ENCODE peak calls at places on chromosomes 3 and 15, in nine cellular contexts. N is heart left ventricle, U is lower lobe of right lung, T is adrenal gland, H is A673, J is tibial artery, S is A549, W is cardiac muscle cell, I is aorta. P is an unnamed sample.

GRCh38 chr15:80424381-80424780 is 20.2 kb downstream of the ARNT2 start:
- DNase-seq in J (no peak), N (no peak), U (no peak), T (no peak), H (no peak), I (no peak), S (no peak), W (no peak), P (peak)

GRCh38 chr3:194579091-194579606 is 54.1 kb downstream of the TMEM44 start:
- DNase-seq in U (no peak), N (peak), T (peak), W (peak), H (no peak), J (no peak), S (no peak), I (no peak), P (no peak)

GRCh38 chr15:87045741-87046140 is 966.1 kb downstream of the AGBL1 start:
- DNase-seq in J (no peak), N (no peak), S (no peak), T (no peak), H (no peak), I (no peak), W (no peak), U (no peak), P (peak)

GRCh38 chr15:92226020-92226612 is 167.6 kb upstream of the ST8SIA2 start:
- DNase-seq in U (no peak), T (peak), I (no peak), J (no peak), S (no peak), W (peak), H (peak), N (no peak), P (peak)

GRCh38 chr3:110741891-110742290 is 329.7 kb upstream of the NECTIN3 start:
- DNase-seq in W (no peak), J (no peak), S (no peak), H (no peak), I (no peak), T (no peak), U (no peak), N (no peak), P (no peak)

GRCh38 chr3:46865034-46865507 is 1.8 kb upstream of the MYL3 start:
- DNase-seq in J (peak), S (no peak), U (peak), H (no peak), T (peak), N (peak), I (peak), W (peak), P (no peak)

GRCh38 chr15:41562784-41563198 is 3.8 kb downstream of the TYRO3 start:
- DNase-seq in U (no peak), H (peak), S (no peak), I (no peak), N (no peak), W (peak), J (no peak), T (no peak), P (no peak)

GRCh38 chr3:157447026-157447694 is 10.5 kb downstream of the PTX3 start:
- DNase-seq in I (no peak), S (no peak), T (no peak), H (peak), N (no peak), U (no peak), J (no peak), W (peak), P (no peak)

GRCh38 chr15:67880651-67881182 is 40.9 kb upstream of the RNU6-1 start:
- DNase-seq in J (no peak), I (no peak), U (no peak), T (peak), W (peak), H (no peak), N (peak), S (no peak), P (peak)

GRCh38 chr15:31268108-31268501 is 58.5 kb upstream of the KLF13 start:
- DNase-seq in J (peak), S (no peak), I (no peak), W (no peak), H (no peak), N (peak), U (peak), T (no peak), P (no peak)

GRCh38 chr3:136110481-136110880 is 85.7 kb downstream of the MSL2 start:
- DNase-seq in W (no peak), T (no peak), H (no peak), U (no peak), N (no peak), S (no peak), J (no peak), I (no peak), P (no peak)

GRCh38 chr3:114841515-114841914 is 305.6 kb downstream of the ZBTB20 start:
- DNase-seq in U (no peak), I (no peak), T (no peak), N (no peak), S (no peak), H (no peak), J (no peak), W (no peak), P (peak)

GRCh38 chr15:22231603-22232002 is 151.3 kb downstream of the OR4M2 start:
- DNase-seq in J (no peak), H (no peak), W (no peak), T (no peak), U (no peak), I (no peak), S (no peak), N (peak), P (no peak)

GRCh38 chr15:57675481-57676181 is 30.9 kb upstream of the POLR2M start:
- DNase-seq in J (no peak), N (no peak), W (no peak), T (no peak), I (no peak), H (no peak), U (no peak), S (no peak), P (peak)

GRCh38 chr3:50342818-50343633 is 2.4 kb upstream of the RASSF1 start:
- DNase-seq in I (no peak), N (no peak), W (no peak), T (no peak), J (no peak), U (no peak), S (no peak), H (no peak), P (no peak)

GRCh38 chr15:29135702-29136426 is 133.8 kb downstream of the NSMCE3 start:
- DNase-seq in T (no peak), J (peak), U (peak), W (no peak), H (no peak), N (no peak), I (no peak), S (no peak), P (no peak)

GRCh38 chr3:23620616-23621015 is 185.1 kb upstream of the UBE2E1 start:
- DNase-seq in N (no peak), H (no peak), J (no peak), T (no peak), W (no peak), S (no peak), U (no peak), I (no peak), P (peak)
- H3K27ac ChIP-seq in N (no peak), H (no peak), J (no peak), T (no peak), W (no peak), S (no peak), U (no peak), I (no peak), P (peak)

GRCh38 chr3:185760550-185760949 is 64.3 kb downstream of the IGF2BP2 start:
- DNase-seq in J (no peak), T (no peak), N (no peak), S (no peak), W (no peak), U (no peak), I (no peak), H (no peak), P (no peak)

GRCh38 chr3:185759523-185759922 is 65.3 kb downstream of the IGF2BP2 start:
- DNase-seq in I (no peak), H (no peak), S (no peak), J (no peak), U (no peak), N (no peak), T (no peak), W (no peak), P (no peak)

GRCh38 chr3:185758912-185759311 is 65.9 kb downstream of the IGF2BP2 start:
- DNase-seq in I (no peak), T (no peak), H (no peak), N (no peak), S (no peak), U (no peak), J (no peak), W (no peak), P (no peak)

GRCh38 chr3:185757176-185757575 is 67.7 kb downstream of the IGF2BP2 start:
- DNase-seq in T (no peak), W (no peak), J (no peak), S (no peak), H (no peak), I (no peak), N (no peak), U (no peak), P (no peak)

GRCh38 chr3:185760091-185760490 is 64.8 kb downstream of the IGF2BP2 start:
- DNase-seq in U (no peak), N (no peak), J (no peak), S (no peak), H (no peak), W (no peak), T (no peak), I (no peak), P (no peak)
- H3K27ac ChIP-seq in U (no peak), N (no peak), J (no peak), S (no peak), H (no peak), W (no peak), T (peak), I (no peak), P (peak)

GRCh38 chr3:176848431-176849214 is 348.7 kb downstream of the TBL1XR1 start:
- DNase-seq in N (no peak), I (no peak), S (no peak), W (no peak), J (no peak), U (no peak), T (no peak), H (no peak), P (peak)
- H3K27ac ChIP-seq in N (no peak), I (no peak), S (no peak), W (no peak), J (no peak), U (no peak), T (no peak), H (no peak), P (peak)

GRCh38 chr3:141123677-141124410 is 72.7 kb downstream of the SPSB4 start:
- DNase-seq in N (peak), T (no peak), I (no peak), H (no peak), J (peak), W (no peak), S (no peak), U (no peak), P (no peak)
- H3K27ac ChIP-seq in N (peak), T (no peak), I (no peak), H (no peak), J (no peak), W (peak), S (no peak), U (no peak), P (no peak)

GRCh38 chr3:134709563-134710312 is 58.9 kb upstream of the KY start:
- DNase-seq in U (no peak), J (no peak), T (no peak), N (peak), W (no peak), I (no peak), H (no peak), S (no peak), P (no peak)
- H3K27ac ChIP-seq in U (no peak), J (no peak), T (no peak), N (no peak), W (peak), I (no peak), H (no peak), S (no peak), P (no peak)

GRCh38 chr3:12986031-12986430 is 87.2 kb downstream of the IQSEC1 start:
- DNase-seq in S (no peak), T (peak), H (no peak), N (no peak), J (no peak), I (no peak), W (no peak), U (no peak), P (no peak)
- H3K27ac ChIP-seq in S (no peak), T (peak), H (no peak), N (peak), J (no peak), I (no peak), W (no peak), U (no peak), P (no peak)

DNA sequence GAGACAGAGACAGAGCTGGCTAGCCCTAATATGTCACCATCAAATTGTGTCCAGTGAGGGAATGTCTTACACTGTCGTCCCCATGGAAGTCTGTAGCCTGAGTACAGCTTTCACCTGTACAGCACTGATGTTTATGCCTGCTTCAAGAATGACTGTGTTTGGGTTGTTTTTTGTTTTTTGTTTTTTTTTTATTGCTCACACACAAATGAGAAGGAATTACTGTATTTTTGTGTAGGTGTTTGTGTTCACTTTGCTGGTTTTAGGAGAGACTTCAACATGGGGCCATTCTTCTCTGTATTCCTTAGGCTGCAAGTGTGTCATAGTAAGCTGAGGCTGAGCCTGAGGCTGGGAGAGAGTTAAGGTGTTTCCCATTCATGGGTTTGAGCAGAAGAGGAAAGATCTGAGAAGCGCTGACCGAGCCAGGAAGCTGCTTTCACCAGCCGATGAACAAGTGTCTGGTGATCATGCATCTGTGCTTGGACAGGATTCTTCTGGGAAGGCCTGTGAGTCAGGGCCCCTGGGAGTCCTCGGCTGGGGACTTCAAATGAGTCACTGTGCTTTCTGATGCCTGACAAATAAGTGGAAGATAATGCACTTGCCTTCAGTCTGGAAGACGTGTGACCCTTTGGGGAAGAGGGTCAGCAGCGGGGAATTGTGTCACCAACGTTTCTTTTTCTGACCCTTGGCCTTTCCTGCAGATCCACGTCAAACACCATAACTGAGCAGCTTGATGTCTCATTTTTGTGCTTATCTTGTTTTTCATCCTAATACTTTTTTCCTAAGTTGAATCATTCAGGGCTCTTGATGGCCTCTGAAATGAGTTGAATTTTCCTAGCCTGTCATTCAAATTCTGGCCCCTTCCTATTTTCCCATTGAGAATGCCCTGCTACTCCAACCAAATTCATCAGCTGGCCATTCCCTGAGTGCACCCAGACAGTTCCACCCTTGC is 36.7 kb upstream of the ZBTB38 start:
- DNase-seq in W (peak), J (peak), U (no peak), T (peak), S (peak), H (peak), I (peak), N (peak), P (peak)
- H3K27ac ChIP-seq in W (peak), J (peak), U (no peak), T (peak), S (peak), H (no peak), I (no peak), N (peak), P (peak)

P was measured in epithelial cell of prostate.